ENCODE peak calls at places on chromosomes 3 and 15, in five cellular contexts. O is HepG2, U is K562, B is upper lobe of left lung, Q is GM12878. W is an unnamed sample.

GRCh38 chr15:51080286-51080685 is 14.4 kb downstream of the TNFAIP8L3 start:
- ATAC-seq in O (no peak), U (no peak), B (no peak), Q (no peak), W (no peak)

GRCh38 chr3:152419748-152420147 is 151.0 kb downstream of the MBNL1 start:
- ATAC-seq in O (no peak), U (no peak), B (no peak), Q (no peak), W (no peak)

GRCh38 chr3:188077160-188077812 is 76.7 kb upstream of the LPP start:
- ATAC-seq in O (no peak), U (no peak), B (peak), Q (no peak), W (peak)

GRCh38 chr3:64300790-64301423 is 75.6 kb upstream of the PRICKLE2 start:
- ATAC-seq in O (no peak), U (no peak), B (no peak), Q (no peak), W (peak)

GRCh38 chr3:65485826-65486592 is 552.7 kb downstream of the MAGI1 start:
- ATAC-seq in O (no peak), U (no peak), B (no peak), Q (no peak), W (no peak)

GRCh38 chr15:68316061-68316804 is 38.7 kb downstream of the FEM1B start:
- ATAC-seq in O (peak), U (peak), B (no peak), Q (peak), W (no peak)

GRCh38 chr3:69420781-69421520 is 35.1 kb upstream of the FRMD4B start:
- ATAC-seq in O (no peak), U (no peak), B (peak), Q (no peak), W (peak)

GRCh38 chr3:65642903-65643302 is 395.8 kb downstream of the MAGI1 start:
- ATAC-seq in O (no peak), U (no peak), B (no peak), Q (no peak), W (no peak)

GRCh38 chr15:91694829-91695205 is 158.7 kb upstream of the SLCO3A1 start:
- ATAC-seq in O (peak), U (no peak), B (peak), Q (no peak), W (peak)

GRCh38 chr3:187186801-187187421 is 10.4 kb upstream of the RTP1 start:
- ATAC-seq in O (peak), U (peak), B (peak), Q (peak), W (peak)

GRCh38 chr3:141557961-141558706 is 71.3 kb downstream of the RASA2 start:
- ATAC-seq in O (no peak), U (peak), B (no peak), Q (no peak), W (no peak)

GRCh38 chr15:75338661-75339240 is 2.9 kb downstream of the COMMD4 start:
- ATAC-seq in O (no peak), U (no peak), B (peak), Q (no peak), W (no peak)

GRCh38 chr3:147424325-147424910 is 15.3 kb downstream of the ZIC1 start:
- ATAC-seq in O (no peak), U (no peak), B (no peak), Q (no peak), W (peak)

GRCh38 chr15:57505056-57505713 is 86.5 kb upstream of the MYZAP start:
- ATAC-seq in O (no peak), U (no peak), B (peak), Q (no peak), W (no peak)

GRCh38 chr15:60526127-60526616 is 47.2 kb upstream of the ICE2 start:
- ATAC-seq in O (no peak), U (no peak), B (no peak), Q (no peak), W (no peak)

GRCh38 chr3:131714585-131715220 is 211.9 kb upstream of the MRPL3 start:
- ATAC-seq in O (no peak), U (no peak), B (no peak), Q (peak), W (no peak)

GRCh38 chr3:182959474-182960350 is 20.6 kb downstream of the DCUN1D1 start:
- ATAC-seq in O (peak), U (peak), B (no peak), Q (peak), W (no peak)

GRCh38 chr15:81642451-81642990 is 268.5 kb upstream of the TMC3 start:
- ATAC-seq in O (no peak), U (no peak), B (no peak), Q (no peak), W (no peak)

GRCh38 chr3:186360779-186361178 is 1.3 kb downstream of the DGKG start:
- ATAC-seq in O (no peak), U (no peak), B (no peak), Q (no peak), W (no peak)

GRCh38 chr3:51862886-51863285 is 1.5 kb downstream of the IQCF2 start:
- ATAC-seq in O (no peak), U (no peak), B (no peak), Q (no peak), W (no peak)

GRCh38 chr3:48474619-48475018 is 28.1 kb downstream of the ATRIP start:
- ATAC-seq in O (no peak), U (no peak), B (no peak), Q (no peak), W (no peak)

GRCh38 chr3:64667887-64668581 is 19.8 kb downstream of the ADAMTS9 start:
- ATAC-seq in O (no peak), U (no peak), B (peak), Q (no peak), W (peak)

GRCh38 chr3:123832712-123833397 is 51.3 kb downstream of the MYLK start:
- ATAC-seq in O (no peak), U (no peak), B (no peak), Q (no peak), W (no peak)

GRCh38 chr3:30855390-30855789 is 39.1 kb downstream of the GADL1 start:
- ATAC-seq in O (no peak), U (no peak), B (no peak), Q (no peak), W (no peak)

GRCh38 chr3:33111581-33111980 is 2.2 kb upstream of the CRTAP start:
- ATAC-seq in O (no peak), U (no peak), B (no peak), Q (peak), W (no peak)

GRCh38 chr3:108096506-108097325 is 5.9 kb upstream of the CD47 start:
- ATAC-seq in O (peak), U (no peak), B (no peak), Q (no peak), W (no peak)

GRCh38 chr15:66008920-66009572 is 139.8 kb downstream of the RAB11A start:
- ATAC-seq in O (no peak), U (no peak), B (no peak), Q (peak), W (no peak)

GRCh38 chr3:179452166-179452544 is 885 bp upstream of the GNB4 start:
- ATAC-seq in O (no peak), U (no peak), B (no peak), Q (no peak), W (no peak)

GRCh38 chr3:197758512-197758911 is 8.8 kb downstream of the FYTTD1 start:
- ATAC-seq in O (no peak), U (no peak), B (no peak), Q (no peak), W (no peak)

GRCh38 chr3:102068327-102068726 is 219.0 kb downstream of the NFKBIZ start:
- ATAC-seq in O (no peak), U (no peak), B (no peak), Q (no peak), W (no peak)

GRCh38 chr3:71304684-71305083 is 278.8 kb downstream of the FOXP1 start:
- ATAC-seq in O (peak), U (peak), B (no peak), Q (no peak), W (peak)

GRCh38 chr15:63476229-63476632 is 28.2 kb upstream of the USP3 start:
- ATAC-seq in O (no peak), U (peak), B (no peak), Q (no peak), W (peak)

GRCh38 chr15:77866186-77866585 is 211.3 kb downstream of the TBC1D2B start:
- ATAC-seq in O (no peak), U (no peak), B (no peak), Q (no peak), W (no peak)

DNA sequence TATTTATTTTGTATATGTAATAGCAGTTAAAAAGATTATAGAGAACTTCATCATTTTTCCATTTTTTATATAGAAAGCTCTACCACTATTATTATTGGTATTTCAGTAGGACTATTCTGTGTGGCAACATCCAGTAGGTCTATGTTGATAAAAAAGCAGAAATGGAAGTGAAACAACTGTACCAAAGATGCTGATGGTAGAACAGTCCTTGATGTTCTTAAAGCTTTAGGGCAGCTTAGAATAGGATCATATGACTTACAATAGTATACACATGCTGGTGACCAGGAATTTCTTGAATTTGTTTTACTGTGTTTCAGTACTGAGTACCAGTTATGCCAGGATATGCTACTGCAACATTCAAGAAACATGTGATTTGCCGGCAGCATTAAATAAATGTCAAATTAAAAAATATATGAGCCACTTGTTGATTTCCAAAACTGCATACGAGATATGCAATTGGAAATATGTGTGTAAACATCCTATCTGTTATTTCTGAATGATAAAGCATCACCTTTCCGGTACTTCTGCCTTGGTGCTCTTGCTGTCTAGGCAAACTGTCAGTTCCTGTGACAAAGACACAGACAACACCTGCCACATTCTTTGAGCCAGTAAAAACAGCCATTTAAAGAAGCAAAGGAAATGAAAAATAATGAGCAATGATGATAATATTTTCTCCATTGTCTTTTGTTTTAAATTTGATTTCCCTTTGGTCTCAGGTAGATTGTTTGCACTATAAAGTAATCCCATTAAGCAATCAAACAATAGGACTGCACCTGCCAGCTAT is 649.2 kb downstream of the ZPLD1 start:
- ATAC-seq in O (no peak), U (no peak), B (no peak), Q (peak), W (no peak)
- TF ChIP-seq EP300 in O (no peak), U (no peak), B (no peak), Q (no peak), W (no peak)

GRCh38 chr3:125057186-125057850 is 1.5 kb upstream of the HEG1 start:
- ATAC-seq in O (no peak), U (no peak), B (no peak), Q (no peak), W (peak)
- TF ChIP-seq POLR2AphosphoS5 in O (no peak), U (no peak), B (no peak), Q (no peak), W (peak)

DNA sequence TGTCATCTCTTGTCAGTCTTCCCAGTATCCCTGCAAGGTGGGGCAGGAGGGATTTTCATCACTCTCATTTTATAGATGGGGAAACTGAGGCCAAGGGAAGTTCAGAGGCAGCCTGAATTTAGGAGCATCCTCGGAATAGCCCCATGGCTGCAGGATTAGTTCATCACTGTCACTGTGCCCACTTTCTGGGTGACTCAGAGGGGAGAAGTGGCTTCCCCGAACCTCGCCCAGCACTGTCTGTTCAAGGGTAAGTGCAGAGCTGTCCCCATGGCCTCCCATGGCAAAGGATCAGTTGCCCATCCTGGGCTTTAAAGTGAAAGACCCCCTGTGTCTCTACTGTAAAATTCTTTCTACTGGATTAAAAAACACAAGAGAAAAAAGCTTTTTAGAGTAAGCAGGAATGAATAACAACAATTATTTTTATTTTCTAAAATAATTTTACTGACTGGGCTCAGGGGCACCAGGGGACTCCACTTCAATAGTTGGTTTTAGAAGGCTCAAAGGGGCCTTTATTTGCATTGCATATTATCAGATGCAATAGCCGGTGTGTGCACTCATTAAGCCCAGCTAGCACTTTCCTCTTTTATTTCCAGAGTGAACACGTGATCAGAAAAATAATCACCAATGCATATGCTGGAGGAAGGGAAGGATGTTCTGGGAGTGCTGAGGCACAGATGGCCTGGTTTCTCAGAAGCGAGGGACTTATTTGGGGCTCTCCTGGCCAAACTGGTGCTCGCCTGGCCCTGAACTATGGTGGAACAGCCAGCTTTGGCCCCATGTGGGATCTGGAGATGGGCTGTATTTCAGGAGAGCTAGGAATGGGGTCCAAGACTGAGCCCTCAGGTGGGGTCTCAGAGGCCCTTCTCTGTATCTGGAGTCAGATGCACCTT is 60.2 kb upstream of the SEC13 start:
- ATAC-seq in O (no peak), U (no peak), B (no peak), Q (no peak), W (no peak)
- TF ChIP-seq EP300 in O (no peak), U (no peak), B (no peak), Q (no peak), W (no peak)

GRCh38 chr3:161863775-161864174 is 367.2 kb downstream of the OTOL1 start:
- ATAC-seq in O (no peak), U (no peak), B (no peak), Q (no peak), W (no peak)
- TF ChIP-seq POLR2AphosphoS5 in O (no peak), U (no peak), B (no peak), Q (no peak), W (no peak)

GRCh38 chr3:164007764-164008163 is 1070.5 kb downstream of the SI start:
- ATAC-seq in O (no peak), U (no peak), B (no peak), Q (no peak), W (no peak)
- TF ChIP-seq EP300 in O (no peak), U (no peak), B (no peak), Q (no peak), W (no peak)

GRCh38 chr3:109125902-109126301 is 8.0 kb upstream of the MORC1 start:
- ATAC-seq in O (no peak), U (no peak), B (no peak), Q (no peak), W (no peak)
- TF ChIP-seq POLR2AphosphoS5 in O (no peak), U (no peak), B (no peak), Q (no peak), W (no peak)

DNA sequence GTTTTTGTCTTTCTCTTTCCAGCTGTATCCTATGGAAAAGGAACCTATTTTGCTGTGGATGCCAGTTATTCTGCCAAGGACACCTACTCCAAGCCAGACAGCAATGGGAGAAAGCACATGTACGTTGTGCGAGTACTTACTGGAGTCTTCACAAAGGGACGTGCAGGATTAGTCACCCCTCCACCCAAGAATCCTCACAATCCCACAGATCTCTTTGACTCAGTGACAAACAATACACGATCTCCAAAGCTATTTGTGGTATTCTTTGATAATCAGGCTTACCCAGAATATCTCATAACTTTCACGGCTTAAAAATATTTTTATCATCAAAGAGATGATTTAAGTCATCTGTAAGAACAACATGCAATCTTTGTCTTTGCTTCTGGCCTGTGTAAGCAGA is 44.9 kb upstream of the PARP14 start:
- ATAC-seq in O (no peak), U (no peak), B (no peak), Q (no peak), W (no peak)
- TF ChIP-seq EP300 in O (no peak), U (no peak), B (no peak), Q (no peak), W (no peak)

GRCh38 chr3:178059836-178060235 is 476.4 kb upstream of the KCNMB2 start:
- ATAC-seq in O (no peak), U (no peak), B (no peak), Q (no peak), W (no peak)

GRCh38 chr3:178059124-178059523 is 477.1 kb upstream of the KCNMB2 start:
- ATAC-seq in O (no peak), U (no peak), B (no peak), Q (no peak), W (no peak)

GRCh38 chr3:178058629-178059028 is 477.6 kb upstream of the KCNMB2 start:
- ATAC-seq in O (peak), U (no peak), B (no peak), Q (no peak), W (no peak)

GRCh38 chr3:178062126-178062525 is 474.1 kb upstream of the KCNMB2 start:
- ATAC-seq in O (no peak), U (no peak), B (no peak), Q (no peak), W (no peak)

DNA sequence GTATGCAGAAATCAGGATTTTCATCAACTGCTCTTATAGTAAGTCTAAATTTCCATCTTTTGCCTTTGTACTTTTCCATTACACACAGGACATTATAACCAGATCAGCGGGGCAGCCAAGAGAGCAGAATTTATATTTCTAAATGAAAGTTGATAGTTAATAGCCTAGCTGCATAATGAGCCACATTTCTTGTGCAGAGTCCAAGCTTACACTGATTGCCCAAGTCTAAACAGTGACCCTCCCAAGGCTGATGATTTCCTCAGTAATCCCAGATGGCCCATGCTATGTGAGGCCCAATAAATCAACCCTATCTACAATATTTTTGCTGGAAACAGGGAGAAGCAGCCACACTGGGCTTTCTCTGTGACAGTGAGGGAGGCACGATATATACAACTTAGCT is 475.8 kb upstream of the KCNMB2 start:
- ATAC-seq in O (no peak), U (no peak), B (no peak), Q (no peak), W (peak)
- TF ChIP-seq POLR2AphosphoS5 in O (no peak), U (no peak), B (no peak), Q (no peak), W (peak)

GRCh38 chr15:45884289-45884688 is 249.5 kb downstream of the SQOR start:
- ATAC-seq in O (no peak), U (no peak), B (no peak), Q (no peak), W (no peak)
- TF ChIP-seq EP300 in O (no peak), U (no peak), B (no peak), Q (no peak), W (no peak)

W was measured in gastroesophageal sphincter.